ENCODE peak calls at places on chromosomes 12 and 14, in seven cellular contexts. R is activated T-cell treated with anti-CD3 and anti-CD28 coated beads, Interleukin-2, amount 50 U/mL, for 4 hours; X is CD4-positive, CD25-positive, alpha-beta regulatory T cell; B is pancreas; G is left ventricle myocardium superior; S is Right ventricle myocardium superior; T is foreskin keratinocyte. J is an unnamed sample.

GRCh38 chr12:109582636-109583035 is 9.0 kb downstream of the MVK start:
- ATAC-seq in R (no peak), X (no peak), B (peak), G (peak), S (peak), T (peak), J (peak)

GRCh38 chr12:113006641-113007040 is 28.3 kb downstream of the OAS2 start:
- ATAC-seq in R (no peak), X (no peak), B (no peak), G (no peak), S (no peak), T (no peak), J (no peak)

GRCh38 chr14:101121399-101122113 is 218.0 kb upstream of the RTL1 start:
- ATAC-seq in R (no peak), X (no peak), B (no peak), G (no peak), S (no peak), T (no peak), J (no peak)

GRCh38 chr12:107545737-107546363 is 139.7 kb upstream of the PWP1 start:
- ATAC-seq in R (no peak), X (no peak), B (no peak), G (peak), S (peak), T (no peak), J (no peak)

GRCh38 chr14:100176811-100177327 is 17.4 kb upstream of the DEGS2 start:
- ATAC-seq in R (no peak), X (no peak), B (no peak), G (no peak), S (no peak), T (peak), J (no peak)

GRCh38 chr12:91565246-91565645 is 382.6 kb upstream of the DCN start:
- ATAC-seq in R (peak), X (no peak), B (no peak), G (no peak), S (no peak), T (no peak), J (no peak)

GRCh38 chr14:91371011-91371989 is 46.3 kb downstream of the CCDC88C start:
- ATAC-seq in R (no peak), X (no peak), B (no peak), G (no peak), S (no peak), T (no peak), J (no peak)

GRCh38 chr12:78009031-78009430 is 178.3 kb downstream of the NAV3 start:
- ATAC-seq in R (no peak), X (no peak), B (no peak), G (no peak), S (no peak), T (no peak), J (no peak)

GRCh38 chr12:116434155-116435065 is 124.8 kb upstream of the MAP1LC3B2 start:
- ATAC-seq in R (no peak), X (no peak), B (peak), G (peak), S (peak), T (peak), J (peak)

GRCh38 chr14:35044939-35045797 is 904 bp upstream of the FAM177A1 start:
- ATAC-seq in R (peak), X (no peak), B (no peak), G (no peak), S (no peak), T (no peak), J (peak)

GRCh38 chr12:109797905-109798669 is 35.1 kb downstream of the TRPV4 start:
- ATAC-seq in R (no peak), X (no peak), B (no peak), G (no peak), S (no peak), T (peak), J (peak)

GRCh38 chr12:110222027-110222426 is 59.0 kb upstream of the ATP2A2 start:
- ATAC-seq in R (no peak), X (no peak), B (no peak), G (no peak), S (no peak), T (no peak), J (no peak)

GRCh38 chr12:105617141-105617540 is 286.6 kb downstream of the C12orf75 start:
- ATAC-seq in R (no peak), X (no peak), B (no peak), G (no peak), S (no peak), T (peak), J (no peak)

GRCh38 chr12:124694250-124694649 is 126.8 kb upstream of the NCOR2 start:
- ATAC-seq in R (no peak), X (no peak), B (no peak), G (no peak), S (no peak), T (no peak), J (no peak)

GRCh38 chr12:51592034-51592705 is 1.1 kb downstream of the SCN8A start:
- ATAC-seq in R (no peak), X (no peak), B (no peak), G (no peak), S (no peak), T (no peak), J (peak)

GRCh38 chr14:106021832-106022231 is 495.4 kb downstream of the TMEM121 start:
- ATAC-seq in R (peak), X (no peak), B (no peak), G (no peak), S (no peak), T (no peak), J (no peak)

GRCh38 chr14:51087024-51087423 is 7.9 kb downstream of the TRIM9 start:
- ATAC-seq in R (no peak), X (no peak), B (no peak), G (peak), S (no peak), T (peak), J (peak)

GRCh38 chr12:29980304-29980703 is 196.6 kb upstream of the TMTC1 start:
- ATAC-seq in R (no peak), X (no peak), B (no peak), G (no peak), S (no peak), T (no peak), J (no peak)

GRCh38 chr12:27861428-27862167 is 81.6 kb upstream of the MANSC4 start:
- ATAC-seq in R (peak), X (peak), B (no peak), G (peak), S (peak), T (no peak), J (no peak)

GRCh38 chr14:34781242-34781641 is 66.8 kb upstream of the CFL2 start:
- ATAC-seq in R (no peak), X (no peak), B (peak), G (no peak), S (peak), T (peak), J (peak)

GRCh38 chr12:53276511-53276910 is 8.4 kb downstream of the ESPL1 start:
- ATAC-seq in R (no peak), X (no peak), B (no peak), G (no peak), S (no peak), T (no peak), J (no peak)